ENCODE peak calls at places on chromosomes 5 and 9, in seven cellular contexts. One of them, this sample, is unnamed.

GRCh38 chr5:38660194-38660668 is 103.8 kb upstream of the LIFR start:
- DNase-seq in GM23338: peak
- DNase-seq in BE2C: peak
- DNase-seq in transverse colon: no peak
- DNase-seq in CD8-positive, alpha-beta T cell: no peak
- DNase-seq in cardiac fibroblast: no peak
- DNase-seq in esophagus squamous epithelium: no peak
- DNase-seq in this sample: no peak

GRCh38 chr9:91837982-91838731 is 111.9 kb downstream of the ROR2 start:
- DNase-seq in GM23338: no peak
- DNase-seq in BE2C: peak
- DNase-seq in transverse colon: peak
- DNase-seq in CD8-positive, alpha-beta T cell: no peak
- DNase-seq in cardiac fibroblast: no peak
- DNase-seq in esophagus squamous epithelium: no peak
- DNase-seq in this sample: peak

GRCh38 chr9:35829084-35829763 is at the start of gene TMEM8B:
- DNase-seq in GM23338: peak
- DNase-seq in BE2C: peak
- DNase-seq in transverse colon: peak
- DNase-seq in CD8-positive, alpha-beta T cell: peak
- DNase-seq in cardiac fibroblast: peak
- DNase-seq in esophagus squamous epithelium: peak
- DNase-seq in this sample: peak

GRCh38 chr5:130289132-130290088 is 385.1 kb downstream of the CHSY3 start:
- DNase-seq in GM23338: no peak
- DNase-seq in BE2C: no peak
- DNase-seq in transverse colon: no peak
- DNase-seq in CD8-positive, alpha-beta T cell: no peak
- DNase-seq in cardiac fibroblast: peak
- DNase-seq in esophagus squamous epithelium: no peak
- DNase-seq in this sample: peak

GRCh38 chr9:36148652-36149051 is 12.1 kb downstream of the GLIPR2 start:
- DNase-seq in GM23338: no peak
- DNase-seq in BE2C: peak
- DNase-seq in transverse colon: peak
- DNase-seq in CD8-positive, alpha-beta T cell: peak
- DNase-seq in cardiac fibroblast: peak
- DNase-seq in esophagus squamous epithelium: peak
- DNase-seq in this sample: peak

GRCh38 chr5:150560401-150561191 is 52.7 kb downstream of the NDST1 start:
- DNase-seq in GM23338: peak
- DNase-seq in BE2C: peak
- DNase-seq in transverse colon: peak
- DNase-seq in CD8-positive, alpha-beta T cell: peak
- DNase-seq in cardiac fibroblast: peak
- DNase-seq in esophagus squamous epithelium: peak
- DNase-seq in this sample: peak

GRCh38 chr5:36073595-36074216 is 7.0 kb upstream of the UGT3A2 start:
- DNase-seq in GM23338: peak
- DNase-seq in BE2C: peak
- DNase-seq in transverse colon: no peak
- DNase-seq in CD8-positive, alpha-beta T cell: no peak
- DNase-seq in cardiac fibroblast: peak
- DNase-seq in esophagus squamous epithelium: no peak
- DNase-seq in this sample: peak

GRCh38 chr5:159318448-159318847 is 11.8 kb downstream of the IL12B start:
- DNase-seq in GM23338: no peak
- DNase-seq in BE2C: no peak
- DNase-seq in transverse colon: no peak
- DNase-seq in CD8-positive, alpha-beta T cell: no peak
- DNase-seq in cardiac fibroblast: no peak
- DNase-seq in esophagus squamous epithelium: no peak
- DNase-seq in this sample: no peak

GRCh38 chr9:136821333-136822031 is 13.7 kb downstream of the RABL6 start:
- DNase-seq in GM23338: peak
- DNase-seq in BE2C: no peak
- DNase-seq in transverse colon: no peak
- DNase-seq in CD8-positive, alpha-beta T cell: no peak
- DNase-seq in cardiac fibroblast: peak
- DNase-seq in esophagus squamous epithelium: no peak
- DNase-seq in this sample: peak

GRCh38 chr9:122265265-122265900 is 701 bp downstream of the MRRF start:
- DNase-seq in GM23338: peak
- DNase-seq in BE2C: peak
- DNase-seq in transverse colon: peak
- DNase-seq in CD8-positive, alpha-beta T cell: no peak
- DNase-seq in cardiac fibroblast: peak
- DNase-seq in esophagus squamous epithelium: no peak
- DNase-seq in this sample: peak

GRCh38 chr9:136237486-136238341 is 7.9 kb downstream of the QSOX2 start:
- DNase-seq in GM23338: no peak
- DNase-seq in BE2C: no peak
- DNase-seq in transverse colon: no peak
- DNase-seq in CD8-positive, alpha-beta T cell: no peak
- DNase-seq in cardiac fibroblast: no peak
- DNase-seq in esophagus squamous epithelium: no peak
- DNase-seq in this sample: no peak

GRCh38 chr9:26561928-26562327 is 330.7 kb downstream of the CAAP1 start:
- DNase-seq in GM23338: no peak
- DNase-seq in BE2C: no peak
- DNase-seq in transverse colon: no peak
- DNase-seq in CD8-positive, alpha-beta T cell: no peak
- DNase-seq in cardiac fibroblast: no peak
- DNase-seq in esophagus squamous epithelium: no peak
- DNase-seq in this sample: no peak

GRCh38 chr9:28073278-28073677 is 500.0 kb upstream of the C9orf72 start:
- DNase-seq in GM23338: peak
- DNase-seq in BE2C: peak
- DNase-seq in transverse colon: no peak
- DNase-seq in CD8-positive, alpha-beta T cell: no peak
- DNase-seq in cardiac fibroblast: peak
- DNase-seq in esophagus squamous epithelium: no peak
- DNase-seq in this sample: peak
- TF ChIP-seq CTCF in GM23338: peak
- TF ChIP-seq CTCF in BE2C: peak
- TF ChIP-seq CTCF in transverse colon: peak
- TF ChIP-seq CTCF in CD8-positive, alpha-beta T cell: no peak
- TF ChIP-seq CTCF in cardiac fibroblast: peak
- TF ChIP-seq CTCF in esophagus squamous epithelium: peak
- TF ChIP-seq CTCF in this sample: peak

GRCh38 chr9:109907810-109908458 is 127.9 kb downstream of the PALM2AKAP2 start:
- DNase-seq in GM23338: no peak
- DNase-seq in BE2C: no peak
- DNase-seq in transverse colon: no peak
- DNase-seq in CD8-positive, alpha-beta T cell: no peak
- DNase-seq in cardiac fibroblast: no peak
- DNase-seq in esophagus squamous epithelium: no peak
- DNase-seq in this sample: no peak

GRCh38 chr9:109906766-109907382 is 126.9 kb downstream of the PALM2AKAP2 start:
- DNase-seq in GM23338: no peak
- DNase-seq in BE2C: no peak
- DNase-seq in transverse colon: no peak
- DNase-seq in CD8-positive, alpha-beta T cell: no peak
- DNase-seq in cardiac fibroblast: peak
- DNase-seq in esophagus squamous epithelium: no peak
- DNase-seq in this sample: peak

GRCh38 chr9:109910616-109911568 is 130.9 kb downstream of the PALM2AKAP2 start:
- DNase-seq in GM23338: no peak
- DNase-seq in BE2C: no peak
- DNase-seq in transverse colon: peak
- DNase-seq in CD8-positive, alpha-beta T cell: no peak
- DNase-seq in cardiac fibroblast: peak
- DNase-seq in esophagus squamous epithelium: no peak
- DNase-seq in this sample: peak

GRCh38 chr9:109907400-109907799 is 127.4 kb downstream of the PALM2AKAP2 start:
- DNase-seq in GM23338: no peak
- DNase-seq in BE2C: no peak
- DNase-seq in transverse colon: peak
- DNase-seq in CD8-positive, alpha-beta T cell: no peak
- DNase-seq in cardiac fibroblast: peak
- DNase-seq in esophagus squamous epithelium: no peak
- DNase-seq in this sample: no peak

DNA sequence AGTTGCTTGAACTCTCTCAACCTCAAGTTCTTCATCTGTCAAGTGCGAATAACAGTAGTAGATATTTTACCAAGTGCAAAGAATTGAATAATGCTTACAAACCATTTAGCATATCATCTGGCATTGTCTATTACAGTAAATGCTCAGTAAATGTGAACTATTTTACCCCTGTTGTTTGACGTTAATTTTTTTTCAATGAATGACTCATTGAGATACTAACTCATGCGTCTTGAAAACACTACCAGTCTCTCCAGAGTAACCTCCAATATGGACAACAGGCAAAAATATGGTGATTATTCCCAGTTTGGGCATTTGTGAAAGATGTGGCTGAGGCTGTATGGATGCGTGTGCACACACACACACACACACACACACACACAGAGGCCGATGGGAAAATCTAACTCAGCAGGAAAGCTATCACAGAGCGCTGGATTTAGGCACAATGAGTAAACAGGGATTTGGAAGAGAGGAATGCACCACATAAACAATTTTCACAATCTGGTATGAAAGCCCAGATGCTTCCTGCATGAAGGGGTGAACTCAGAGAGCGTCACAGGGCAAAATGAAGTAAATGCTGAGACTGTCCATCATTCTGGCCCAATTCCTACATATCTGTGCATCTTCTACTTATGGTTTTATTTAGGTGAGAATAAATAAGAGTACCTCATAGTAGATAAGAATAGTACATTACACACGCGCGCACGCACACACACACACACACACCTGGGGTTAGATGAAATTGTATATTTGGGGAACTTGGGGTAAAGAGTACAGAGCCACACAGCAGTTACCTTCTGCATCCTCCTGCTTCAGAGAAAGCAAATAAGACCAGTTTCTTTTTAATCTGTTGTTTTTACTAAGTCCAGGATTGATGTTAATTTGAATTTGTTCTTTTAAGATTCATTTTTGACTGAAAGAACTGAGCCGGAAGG is 128.7 kb downstream of the PALM2AKAP2 start:
- DNase-seq in GM23338: no peak
- DNase-seq in BE2C: no peak
- DNase-seq in transverse colon: no peak
- DNase-seq in CD8-positive, alpha-beta T cell: no peak
- DNase-seq in cardiac fibroblast: peak
- DNase-seq in esophagus squamous epithelium: no peak
- DNase-seq in this sample: peak
- H3K4me3 ChIP-seq in GM23338: no peak
- H3K4me3 ChIP-seq in BE2C: no peak
- H3K4me3 ChIP-seq in transverse colon: no peak
- H3K4me3 ChIP-seq in CD8-positive, alpha-beta T cell: no peak
- H3K4me3 ChIP-seq in cardiac fibroblast: no peak
- H3K4me3 ChIP-seq in esophagus squamous epithelium: no peak
- H3K4me3 ChIP-seq in this sample: no peak

DNA sequence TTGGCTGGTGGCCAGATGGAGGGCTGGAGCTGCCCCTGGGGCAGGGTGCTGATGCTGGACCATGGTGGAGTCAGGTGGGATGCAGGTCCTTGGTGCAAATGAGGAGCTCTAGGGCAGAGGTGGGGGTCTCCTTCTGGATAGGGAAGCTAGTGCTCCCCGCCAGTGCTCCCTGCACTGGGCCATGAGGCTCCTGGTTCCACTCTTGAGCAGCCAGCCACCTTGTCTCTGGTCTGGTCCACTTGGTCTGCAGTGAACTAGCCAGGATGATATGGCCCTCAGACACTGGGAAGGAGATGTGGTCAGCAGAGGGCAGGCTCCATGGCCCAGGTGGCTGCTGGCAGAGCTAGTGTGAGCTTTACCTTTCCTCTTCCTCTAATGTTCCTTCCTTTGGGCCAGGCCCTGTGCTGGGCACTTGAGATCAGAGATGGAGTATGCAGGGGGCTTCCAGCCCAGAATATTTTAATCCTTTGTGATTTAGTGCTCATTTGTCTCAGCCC is 31.5 kb downstream of the COL27A1 start:
- DNase-seq in GM23338: no peak
- DNase-seq in BE2C: peak
- DNase-seq in transverse colon: no peak
- DNase-seq in CD8-positive, alpha-beta T cell: no peak
- DNase-seq in cardiac fibroblast: no peak
- DNase-seq in esophagus squamous epithelium: no peak
- DNase-seq in this sample: no peak
- TF ChIP-seq CTCF in GM23338: peak
- TF ChIP-seq CTCF in BE2C: no peak
- TF ChIP-seq CTCF in transverse colon: no peak
- TF ChIP-seq CTCF in CD8-positive, alpha-beta T cell: no peak
- TF ChIP-seq CTCF in cardiac fibroblast: no peak
- TF ChIP-seq CTCF in esophagus squamous epithelium: no peak
- TF ChIP-seq CTCF in this sample: peak

GRCh38 chr5:173572431-173573125 is 43.9 kb downstream of the BOD1 start:
- DNase-seq in GM23338: no peak
- DNase-seq in BE2C: no peak
- DNase-seq in transverse colon: no peak
- DNase-seq in CD8-positive, alpha-beta T cell: no peak
- DNase-seq in cardiac fibroblast: no peak
- DNase-seq in esophagus squamous epithelium: no peak
- DNase-seq in this sample: no peak

GRCh38 chr5:173570321-173571090 is 45.9 kb downstream of the BOD1 start:
- DNase-seq in GM23338: no peak
- DNase-seq in BE2C: no peak
- DNase-seq in transverse colon: no peak
- DNase-seq in CD8-positive, alpha-beta T cell: no peak
- DNase-seq in cardiac fibroblast: no peak
- DNase-seq in esophagus squamous epithelium: no peak
- DNase-seq in this sample: no peak

GRCh38 chr5:173574983-173575382 is 41.5 kb downstream of the BOD1 start:
- DNase-seq in GM23338: peak
- DNase-seq in BE2C: no peak
- DNase-seq in transverse colon: no peak
- DNase-seq in CD8-positive, alpha-beta T cell: no peak
- DNase-seq in cardiac fibroblast: no peak
- DNase-seq in esophagus squamous epithelium: no peak
- DNase-seq in this sample: no peak

GRCh38 chr5:173575985-173576384 is 40.5 kb downstream of the BOD1 start:
- DNase-seq in GM23338: no peak
- DNase-seq in BE2C: no peak
- DNase-seq in transverse colon: no peak
- DNase-seq in CD8-positive, alpha-beta T cell: no peak
- DNase-seq in cardiac fibroblast: no peak
- DNase-seq in esophagus squamous epithelium: no peak
- DNase-seq in this sample: no peak

DNA sequence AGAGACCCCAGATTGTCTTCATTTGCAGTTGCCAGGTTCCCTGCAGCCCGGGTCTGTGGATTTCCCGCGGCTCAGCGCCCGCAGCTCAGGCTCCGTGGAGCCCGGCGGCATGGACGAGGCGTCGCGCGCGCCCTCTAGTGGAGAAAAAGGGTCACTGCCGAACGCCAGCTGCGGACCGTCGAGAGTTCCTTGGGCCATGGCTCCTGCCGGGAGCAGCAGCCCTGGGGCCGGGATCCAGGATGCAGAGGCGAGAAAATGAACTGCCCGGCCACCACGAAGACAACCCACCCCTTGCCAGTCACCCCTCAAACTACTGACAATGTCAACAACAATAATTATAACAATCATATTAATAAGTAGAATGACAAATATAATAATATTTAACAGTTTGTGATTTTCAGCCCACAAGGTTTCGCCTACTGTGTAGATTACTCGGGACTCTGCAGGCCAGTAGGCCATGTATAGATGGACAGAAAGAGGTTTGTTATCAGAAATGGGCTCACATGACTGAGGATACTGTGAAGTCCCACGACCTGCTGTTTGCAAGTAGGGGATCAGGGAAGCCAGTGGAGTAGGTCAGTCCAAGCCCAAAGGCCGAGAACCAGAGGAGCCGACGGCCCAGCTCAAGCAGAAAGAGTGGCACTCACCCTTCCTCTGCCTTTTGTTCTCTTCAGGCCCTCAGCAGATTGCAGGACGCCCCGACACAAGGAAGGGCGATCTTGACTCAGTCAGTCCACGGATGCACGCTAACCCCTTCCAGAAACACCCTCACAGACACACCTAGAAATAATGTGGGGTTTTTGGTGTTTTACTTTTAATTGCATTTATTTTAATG is 43.1 kb downstream of the BOD1 start:
- DNase-seq in GM23338: peak
- DNase-seq in BE2C: peak
- DNase-seq in transverse colon: peak
- DNase-seq in CD8-positive, alpha-beta T cell: peak
- DNase-seq in cardiac fibroblast: peak
- DNase-seq in esophagus squamous epithelium: no peak
- DNase-seq in this sample: peak
- H3K4me3 ChIP-seq in GM23338: peak
- H3K4me3 ChIP-seq in BE2C: no peak
- H3K4me3 ChIP-seq in transverse colon: no peak
- H3K4me3 ChIP-seq in CD8-positive, alpha-beta T cell: no peak
- H3K4me3 ChIP-seq in cardiac fibroblast: no peak
- H3K4me3 ChIP-seq in esophagus squamous epithelium: no peak
- H3K4me3 ChIP-seq in this sample: peak

This sample was measured in choroid plexus epithelial cell.